ENCODE peak calls at places on chromosomes 2 and 18, in six cellular contexts. One of them, this sample, is unnamed.

GRCh38 chr2:10360460-10361219 is 57.9 kb downstream of the HPCAL1 start:
- DNase-seq in lung microvascular endothelial cell: no peak
- DNase-seq in BJ: no peak
- DNase-seq in cardiac septum: no peak
- DNase-seq in AG08395: no peak
- DNase-seq in LNCaP clone FGC: no peak
- DNase-seq in this sample: no peak

GRCh38 chr2:74957886-74958276 is 562 bp upstream of the POLE4 start:
- DNase-seq in lung microvascular endothelial cell: no peak
- DNase-seq in BJ: no peak
- DNase-seq in cardiac septum: no peak
- DNase-seq in AG08395: no peak
- DNase-seq in LNCaP clone FGC: no peak
- DNase-seq in this sample: no peak

GRCh38 chr18:49431563-49431962 is 28.9 kb downstream of the DYM start:
- DNase-seq in lung microvascular endothelial cell: no peak
- DNase-seq in BJ: no peak
- DNase-seq in cardiac septum: no peak
- DNase-seq in AG08395: no peak
- DNase-seq in LNCaP clone FGC: no peak
- DNase-seq in this sample: no peak

GRCh38 chr2:204544961-204545860 is at the start of gene PARD3B:
- DNase-seq in lung microvascular endothelial cell: peak; percentile 74
- DNase-seq in BJ: no peak
- DNase-seq in cardiac septum: peak; percentile 81
- DNase-seq in AG08395: peak; percentile 69
- DNase-seq in LNCaP clone FGC: peak; percentile 25
- DNase-seq in this sample: peak; percentile 74

GRCh38 chr18:57869228-57869627 is 66.1 kb upstream of the ATP8B1 start:
- DNase-seq in lung microvascular endothelial cell: no peak
- DNase-seq in BJ: no peak
- DNase-seq in cardiac septum: no peak
- DNase-seq in AG08395: no peak
- DNase-seq in LNCaP clone FGC: no peak
- DNase-seq in this sample: no peak

GRCh38 chr2:113200236-113200635 is 26.5 kb downstream of the PSD4 start:
- DNase-seq in lung microvascular endothelial cell: no peak
- DNase-seq in BJ: no peak
- DNase-seq in cardiac septum: peak; percentile 19
- DNase-seq in AG08395: no peak
- DNase-seq in LNCaP clone FGC: no peak
- DNase-seq in this sample: no peak

GRCh38 chr2:204027105-204027504 is 90.5 kb downstream of the ICOS start:
- DNase-seq in lung microvascular endothelial cell: peak; percentile 62
- DNase-seq in BJ: no peak
- DNase-seq in cardiac septum: no peak
- DNase-seq in AG08395: no peak
- DNase-seq in LNCaP clone FGC: no peak
- DNase-seq in this sample: peak; percentile 84

GRCh38 chr2:179344280-179344961 is 79.8 kb upstream of the SESTD1 start:
- DNase-seq in lung microvascular endothelial cell: peak; percentile 27
- DNase-seq in BJ: no peak
- DNase-seq in cardiac septum: no peak
- DNase-seq in AG08395: peak; percentile 32
- DNase-seq in LNCaP clone FGC: no peak
- DNase-seq in this sample: peak; percentile 17

GRCh38 chr2:139411236-139411635 is 631.0 kb upstream of the NXPH2 start:
- DNase-seq in lung microvascular endothelial cell: no peak
- DNase-seq in BJ: no peak
- DNase-seq in cardiac septum: no peak
- DNase-seq in AG08395: no peak
- DNase-seq in LNCaP clone FGC: no peak
- DNase-seq in this sample: no peak

GRCh38 chr18:44748582-44748981 is 67.9 kb downstream of the SETBP1 start:
- DNase-seq in lung microvascular endothelial cell: no peak
- DNase-seq in BJ: no peak
- DNase-seq in cardiac septum: no peak
- DNase-seq in AG08395: no peak
- DNase-seq in LNCaP clone FGC: no peak
- DNase-seq in this sample: no peak

GRCh38 chr2:223897669-223898314 is 47.3 kb downstream of the WDFY1 start:
- DNase-seq in lung microvascular endothelial cell: no peak
- DNase-seq in BJ: no peak
- DNase-seq in cardiac septum: no peak
- DNase-seq in AG08395: no peak
- DNase-seq in LNCaP clone FGC: no peak
- DNase-seq in this sample: no peak

GRCh38 chr2:215833531-215834162 is 179.7 kb downstream of the MREG start:
- DNase-seq in lung microvascular endothelial cell: peak; percentile 41
- DNase-seq in BJ: no peak
- DNase-seq in cardiac septum: no peak
- DNase-seq in AG08395: no peak
- DNase-seq in LNCaP clone FGC: peak; percentile 85
- DNase-seq in this sample: peak; percentile 94

GRCh38 chr2:12051831-12052230 is 305.4 kb downstream of the LPIN1 start:
- DNase-seq in lung microvascular endothelial cell: no peak
- DNase-seq in BJ: no peak
- DNase-seq in cardiac septum: no peak
- DNase-seq in AG08395: peak; percentile 38
- DNase-seq in LNCaP clone FGC: no peak
- DNase-seq in this sample: no peak

GRCh38 chr18:49628993-49629795 is 67.3 kb downstream of the LIPG start:
- DNase-seq in lung microvascular endothelial cell: no peak
- DNase-seq in BJ: no peak
- DNase-seq in cardiac septum: no peak
- DNase-seq in AG08395: no peak
- DNase-seq in LNCaP clone FGC: no peak
- DNase-seq in this sample: no peak

GRCh38 chr18:36217348-36217747 is 30.1 kb downstream of the MOCOS start:
- DNase-seq in lung microvascular endothelial cell: no peak
- DNase-seq in BJ: no peak
- DNase-seq in cardiac septum: no peak
- DNase-seq in AG08395: no peak
- DNase-seq in LNCaP clone FGC: no peak
- DNase-seq in this sample: no peak

GRCh38 chr2:12087671-12088380 is 341.4 kb downstream of the LPIN1 start:
- DNase-seq in lung microvascular endothelial cell: no peak
- DNase-seq in BJ: no peak
- DNase-seq in cardiac septum: no peak
- DNase-seq in AG08395: peak; percentile 47
- DNase-seq in LNCaP clone FGC: no peak
- DNase-seq in this sample: no peak

GRCh38 chr2:120855855-120856405 is 120.3 kb downstream of the GLI2 start:
- DNase-seq in lung microvascular endothelial cell: no peak
- DNase-seq in BJ: no peak
- DNase-seq in cardiac septum: peak; percentile 58
- DNase-seq in AG08395: no peak
- DNase-seq in LNCaP clone FGC: no peak
- DNase-seq in this sample: no peak

GRCh38 chr2:121386707-121387106 is 101.7 kb upstream of the TFCP2L1 start:
- DNase-seq in lung microvascular endothelial cell: no peak
- DNase-seq in BJ: no peak
- DNase-seq in cardiac septum: no peak
- DNase-seq in AG08395: peak; percentile 59
- DNase-seq in LNCaP clone FGC: no peak
- DNase-seq in this sample: no peak

GRCh38 chr18:76903386-76903785 is 81.0 kb downstream of the ZNF236 start:
- DNase-seq in lung microvascular endothelial cell: no peak
- DNase-seq in BJ: no peak
- DNase-seq in cardiac septum: no peak
- DNase-seq in AG08395: no peak
- DNase-seq in LNCaP clone FGC: no peak
- DNase-seq in this sample: no peak

GRCh38 chr2:80621661-80622060 is 317.1 kb upstream of the LRRTM1 start:
- DNase-seq in lung microvascular endothelial cell: no peak
- DNase-seq in BJ: no peak
- DNase-seq in cardiac septum: no peak
- DNase-seq in AG08395: no peak
- DNase-seq in LNCaP clone FGC: no peak
- DNase-seq in this sample: no peak

GRCh38 chr2:72893594-72894319 is 6.5 kb downstream of the SPR start:
- DNase-seq in lung microvascular endothelial cell: peak; percentile 83
- DNase-seq in BJ: no peak
- DNase-seq in cardiac septum: peak; percentile 75
- DNase-seq in AG08395: peak; percentile 71
- DNase-seq in LNCaP clone FGC: no peak
- DNase-seq in this sample: peak; percentile 72

GRCh38 chr2:31446848-31447247 is 32.3 kb upstream of the XDH start:
- DNase-seq in lung microvascular endothelial cell: no peak
- DNase-seq in BJ: peak; percentile 97
- DNase-seq in cardiac septum: no peak
- DNase-seq in AG08395: peak; percentile 89
- DNase-seq in LNCaP clone FGC: no peak
- DNase-seq in this sample: no peak

GRCh38 chr2:215830313-215830712 is 183.0 kb downstream of the MREG start:
- DNase-seq in lung microvascular endothelial cell: peak; percentile 40
- DNase-seq in BJ: no peak
- DNase-seq in cardiac septum: no peak
- DNase-seq in AG08395: peak; percentile 79
- DNase-seq in LNCaP clone FGC: no peak
- DNase-seq in this sample: peak; percentile 76

GRCh38 chr2:102350118-102350793 is 5.3 kb upstream of the IL18R1 start:
- DNase-seq in lung microvascular endothelial cell: no peak
- DNase-seq in BJ: no peak
- DNase-seq in cardiac septum: no peak
- DNase-seq in AG08395: no peak
- DNase-seq in LNCaP clone FGC: no peak
- DNase-seq in this sample: no peak

GRCh38 chr2:38120829-38121228 is 44.9 kb upstream of the CYP1B1 start:
- DNase-seq in lung microvascular endothelial cell: no peak
- DNase-seq in BJ: no peak
- DNase-seq in cardiac septum: no peak
- DNase-seq in AG08395: no peak
- DNase-seq in LNCaP clone FGC: no peak
- DNase-seq in this sample: no peak

GRCh38 chr2:232377841-232378734 is 463 bp upstream of the ALPP start:
- DNase-seq in lung microvascular endothelial cell: no peak
- DNase-seq in BJ: no peak
- DNase-seq in cardiac septum: peak; percentile 67
- DNase-seq in AG08395: no peak
- DNase-seq in LNCaP clone FGC: no peak
- DNase-seq in this sample: no peak

GRCh38 chr18:77146249-77147080 is 13.9 kb upstream of the MBP start:
- DNase-seq in lung microvascular endothelial cell: no peak
- DNase-seq in BJ: no peak
- DNase-seq in cardiac septum: no peak
- DNase-seq in AG08395: no peak
- DNase-seq in LNCaP clone FGC: no peak
- DNase-seq in this sample: no peak

GRCh38 chr2:133817680-133818566 is 249.7 kb upstream of the NCKAP5 start:
- DNase-seq in lung microvascular endothelial cell: peak; percentile 90
- DNase-seq in BJ: peak; percentile 97
- DNase-seq in cardiac septum: no peak
- DNase-seq in AG08395: peak; percentile 89
- DNase-seq in LNCaP clone FGC: no peak
- DNase-seq in this sample: peak; percentile 98

This sample was measured in endothelial cell of umbilical vein.